ENCODE peak calls at places on chromosome 21, in eight cellular contexts. E is spleen; P is transverse colon; Q is heart left ventricle; C is HCT116; A is cardiac muscle cell; U is CD8-positive, alpha-beta T cell; Y is colonic mucosa. K is an unnamed sample.
A peak's percentile ranks its signal among the peaks of the same experiment; 100 is the strongest.

GRCh38 chr21:25980710-25981109 is 189.9 kb downstream of the APP start:
- DNase-seq in A (no peak), U (no peak), Y (no peak), Q (no peak), E (no peak), C (no peak), P (no peak), K (no peak)

GRCh38 chr21:16532841-16533240 is 803.1 kb downstream of the USP25 start:
- DNase-seq in P (no peak), U (no peak), E (no peak), C (no peak), A (peak; percentile 60), Q (no peak), Y (no peak), K (no peak)

GRCh38 chr21:38859852-38860251 is 54.1 kb downstream of the ETS2 start:
- DNase-seq in C (no peak), U (no peak), A (no peak), E (no peak), P (no peak), Q (no peak), Y (no peak), K (no peak)

GRCh38 chr21:29155118-29155932 is 24.9 kb downstream of the MAP3K7CL start:
- DNase-seq in E (no peak), P (no peak), Q (peak; percentile 82), A (peak; percentile 95), C (no peak), U (no peak), Y (no peak), K (peak; percentile 84)

GRCh38 chr21:38211321-38211720 is 45.5 kb upstream of the KCNJ15 start:
- DNase-seq in P (no peak), A (no peak), E (no peak), Y (no peak), Q (no peak), U (no peak), C (no peak), K (no peak)

GRCh38 chr21:32772281-32773047 is 909 bp upstream of the PAXBP1 start:
- DNase-seq in U (peak; percentile 5), A (peak; percentile 24), P (peak; percentile 60), Y (peak; percentile 59), C (no peak), Q (no peak), E (peak; percentile 81), K (peak; percentile 48)

GRCh38 chr21:30563072-30563471 is 2.0 kb upstream of the KRTAP19-7 start:
- DNase-seq in Y (no peak), E (no peak), U (no peak), C (no peak), A (no peak), Q (no peak), P (no peak), K (no peak)

GRCh38 chr21:15943009-15943666 is 213.4 kb downstream of the USP25 start:
- DNase-seq in C (no peak), P (no peak), U (no peak), Q (no peak), E (no peak), Y (no peak), A (peak; percentile 6), K (no peak)

GRCh38 chr21:32994305-32994704 is 31.4 kb upstream of the OLIG2 start:
- DNase-seq in P (no peak), Q (no peak), A (peak; percentile 43), U (no peak), C (no peak), E (no peak), Y (no peak), K (no peak)

GRCh38 chr21:31460985-31461384 is 116.9 kb upstream of the TIAM1 start:
- DNase-seq in E (no peak), A (no peak), C (no peak), P (no peak), Q (no peak), U (no peak), Y (no peak), K (no peak)

GRCh38 chr21:28337319-28337718 is 655.4 kb downstream of the LTN1 start:
- DNase-seq in U (no peak), Y (no peak), E (no peak), A (peak; percentile 82), Q (no peak), C (no peak), P (no peak), K (no peak)

GRCh38 chr21:32611471-32611997 is 643 bp downstream of the CFAP298 start:
- DNase-seq in Q (no peak), Y (peak; percentile 48), C (no peak), E (peak; percentile 81), U (no peak), A (peak; percentile 32), P (peak; percentile 51), K (no peak)

GRCh38 chr21:25563399-25564116 is 43.7 kb downstream of the MRPL39 start:
- DNase-seq in P (peak; percentile 30), A (peak; percentile 58), U (no peak), Q (no peak), C (no peak), Y (no peak), E (no peak), K (no peak)

GRCh38 chr21:32705139-32705538 is 22.7 kb downstream of the SYNJ1 start:
- DNase-seq in P (no peak), C (no peak), E (no peak), Q (no peak), A (peak; percentile 28), U (no peak), Y (no peak), K (no peak)

GRCh38 chr21:19853709-19854575 is 1144.3 kb upstream of the NCAM2 start:
- DNase-seq in Y (peak; percentile 18), E (peak; percentile 51), C (no peak), A (no peak), U (no peak), Q (no peak), P (no peak), K (peak; percentile 64)

GRCh38 chr21:34181418-34181817 is 108.0 kb downstream of the MRPS6 start:
- DNase-seq in Y (no peak), C (no peak), E (no peak), A (no peak), U (no peak), Q (peak; percentile 71), P (no peak), K (no peak)

GRCh38 chr21:34180406-34180805 is 107.0 kb downstream of the MRPS6 start:
- DNase-seq in Q (no peak), E (no peak), U (no peak), C (no peak), Y (no peak), A (no peak), P (no peak), K (no peak)

GRCh38 chr21:34182436-34182835 is 109.1 kb downstream of the MRPS6 start:
- DNase-seq in E (no peak), Y (no peak), Q (no peak), P (no peak), C (no peak), U (no peak), A (no peak), K (no peak)

GRCh38 chr21:34179204-34179935 is 106.0 kb downstream of the MRPS6 start:
- DNase-seq in U (no peak), C (no peak), Y (no peak), A (no peak), E (no peak), Q (no peak), P (no peak), K (no peak)

GRCh38 chr21:34180826-34181359 is 107.5 kb downstream of the MRPS6 start:
- DNase-seq in Y (no peak), P (no peak), A (no peak), E (no peak), U (no peak), C (no peak), Q (no peak), K (no peak)
- H3K4me3 ChIP-seq in Y (no peak overlapping the region), P (no peak overlapping the region), A (no peak overlapping the region), E (no peak overlapping the region), U (no peak overlapping the region), C (no peak overlapping the region), Q (no peak overlapping the region), K (peak overlapping the region; percentile 78)

GRCh38 chr21:46362946-46363345 is 39.0 kb downstream of the PCNT start:
- DNase-seq in E (no peak), A (no peak), Q (no peak), C (no peak), P (no peak), U (no peak), Y (no peak), K (no peak)
- H3K36me3 ChIP-seq in E (peaks cover 98% of the 10 kb centered on the region), A (peaks cover 6% of the 10 kb centered on the region), Q (peaks cover 20% of the 10 kb centered on the region), C (peaks cover 21% of the 10 kb centered on the region), P (no peaks in the 10 kb centered on the region), U (peaks cover 35% of the 10 kb centered on the region), Y (no peaks in the 10 kb centered on the region), K (no peaks in the 10 kb centered on the region)

DNA sequence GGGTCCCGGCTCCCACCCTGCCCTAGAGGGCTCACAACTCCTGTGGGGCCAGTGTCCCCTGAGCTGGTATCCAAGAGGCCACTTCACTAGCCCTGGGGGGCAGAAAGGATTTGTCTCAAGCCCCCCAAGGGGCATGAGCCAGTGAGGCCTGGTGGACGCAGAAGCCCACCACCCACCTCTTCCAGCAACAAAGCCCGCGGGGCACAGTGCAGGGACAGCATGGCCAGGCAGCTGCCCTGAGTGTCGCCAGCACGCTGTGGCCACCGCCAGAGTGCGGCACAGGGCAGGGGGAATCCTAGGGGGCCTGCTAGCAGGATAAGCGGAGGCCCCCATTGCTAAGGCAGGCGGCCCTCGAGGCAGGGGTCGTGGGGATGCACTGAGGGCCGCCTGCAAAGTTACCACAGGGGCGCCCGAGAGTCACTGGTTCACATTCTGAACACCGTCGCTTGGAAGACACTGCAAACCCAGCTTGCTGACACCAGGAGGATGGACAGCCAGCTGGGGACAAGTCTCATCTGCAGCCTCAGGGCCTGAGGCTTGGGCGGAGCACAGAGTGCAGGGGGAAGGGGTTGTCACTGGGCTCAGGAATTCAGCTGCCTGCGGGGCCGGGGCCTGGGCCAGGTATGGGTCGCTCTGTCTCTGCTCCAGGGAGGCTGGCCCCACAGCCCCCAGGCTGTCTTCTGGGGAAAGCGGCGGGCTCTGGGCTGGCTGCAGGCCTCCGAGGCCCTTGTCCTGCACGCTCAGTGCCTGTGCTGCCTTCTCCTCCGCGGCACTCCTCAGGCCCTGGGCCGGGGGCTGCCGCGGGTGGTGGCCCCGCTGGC is 26.8 kb downstream of the SLC19A1 start:
- DNase-seq in U (no peak), A (no peak), C (no peak), P (no peak), E (peak; percentile 77), Y (no peak), Q (peak; percentile 64), K (peak; percentile 67)
- H3K4me1 ChIP-seq in U (no peaks in the 10 kb centered on the region), A (no peaks in the 10 kb centered on the region), C (no peaks in the 10 kb centered on the region), P (peaks cover 15% of the 10 kb centered on the region), E (no peaks in the 10 kb centered on the region), Y (no peaks in the 10 kb centered on the region), Q (no peaks in the 10 kb centered on the region), K (no peaks in the 10 kb centered on the region)

GRCh38 chr21:41316641-41317392 is at the start of gene FAM3B:
- DNase-seq in P (peak; percentile 47), C (no peak), A (no peak), Y (no peak), Q (no peak), E (no peak), U (no peak), K (no peak)

GRCh38 chr21:41318218-41318617 is 1.6 kb downstream of the FAM3B start:
- DNase-seq in C (no peak), P (no peak), Y (no peak), E (no peak), U (no peak), A (no peak), Q (no peak), K (no peak)

GRCh38 chr21:41315726-41316125 is 875 bp upstream of the FAM3B start:
- DNase-seq in C (no peak), U (no peak), P (no peak), Q (no peak), E (no peak), Y (no peak), A (no peak), K (no peak)

GRCh38 chr21:41316200-41316599 is 401 bp upstream of the FAM3B start:
- DNase-seq in E (no peak), A (no peak), P (peak; percentile 25), C (no peak), Q (no peak), Y (no peak), U (no peak), K (no peak)

GRCh38 chr21:41317458-41317857 is 857 bp downstream of the FAM3B start:
- DNase-seq in P (no peak), Q (no peak), E (no peak), Y (no peak), C (no peak), A (no peak), U (no peak), K (no peak)
- H3K4me3 ChIP-seq in P (no peak overlapping the region), Q (no peak overlapping the region), E (no peak overlapping the region), Y (no peak overlapping the region), C (no peak overlapping the region), A (no peak overlapping the region), U (no peak overlapping the region), K (no peak overlapping the region)

K was measured in aorta.